ENCODE peak calls at places on chromosomes 4 and X, in four cellular contexts. C, I, G and M are unnamed samples.

GRCh38 chrX:81120936-81121351 is 80.8 kb downstream of the HMGN5 start:
- DNase-seq in C (peak), I (peak), G (peak), M (peak)

GRCh38 chrX:98028691-98029090 is 1145.0 kb downstream of the RPA4 start:
- DNase-seq in C (no peak), I (no peak), G (no peak), M (no peak)

GRCh38 chr4:26762650-26763049 is 98.0 kb upstream of the STIM2 start:
- DNase-seq in C (no peak), I (no peak), G (no peak), M (no peak)

GRCh38 chrX:48896611-48897011 is 957 bp downstream of the TIMM17B start:
- DNase-seq in C (peak), I (no peak), G (no peak), M (no peak)

GRCh38 chrX:34893741-34894140 is 48.9 kb upstream of the FAM47B start:
- DNase-seq in C (peak), I (no peak), G (no peak), M (no peak)

GRCh38 chr4:16820304-16820703 is 78.1 kb downstream of the LDB2 start:
- DNase-seq in C (no peak), I (no peak), G (no peak), M (no peak)

GRCh38 chr4:1097553-1097952 is 15.8 kb downstream of the RNF212 start:
- DNase-seq in C (no peak), I (no peak), G (no peak), M (no peak)

GRCh38 chrX:69503835-69504625 is at the start of gene NALF2:
- DNase-seq in C (peak), I (peak), G (no peak), M (peak)

GRCh38 chrX:97743014-97743413 is 859.3 kb downstream of the RPA4 start:
- DNase-seq in C (peak), I (no peak), G (no peak), M (no peak)

GRCh38 chrX:136030357-136031225 is 45.4 kb downstream of the SLC9A6 start:
- DNase-seq in C (no peak), I (no peak), G (no peak), M (no peak)

GRCh38 chr4:23741586-23742240 is 148.1 kb downstream of the PPARGC1A start:
- DNase-seq in C (no peak), I (no peak), G (no peak), M (no peak)

GRCh38 chr4:88584471-88584900 is 7.8 kb upstream of the HERC3 start:
- DNase-seq in C (no peak), I (no peak), G (no peak), M (no peak)

GRCh38 chrX:497201-497710 is 110.5 kb upstream of the PPP2R3B start:
- DNase-seq in C (no peak), I (no peak), G (no peak), M (no peak)

GRCh38 chrX:129823115-129823514 is 20.6 kb downstream of the ZDHHC9 start:
- DNase-seq in C (peak), I (no peak), G (no peak), M (peak)

GRCh38 chr4:163673848-163674702 is 179.6 kb downstream of the TMA16 start:
- DNase-seq in C (no peak), I (no peak), G (no peak), M (no peak)

GRCh38 chr4:87375719-87376291 is 15.2 kb downstream of the HSD17B11 start:
- DNase-seq in C (peak), I (peak), G (no peak), M (peak)

GRCh38 chrX:40262641-40263560 is 165.1 kb upstream of the BCOR start:
- DNase-seq in C (no peak), I (peak), G (no peak), M (no peak)

GRCh38 chr4:183256756-183257385 is 63.2 kb downstream of the CLDN22 start:
- DNase-seq in C (peak), I (peak), G (no peak), M (peak)

GRCh38 chr4:42906906-42907774 is 14.6 kb downstream of the GRXCR1 start:
- DNase-seq in C (no peak), I (no peak), G (no peak), M (no peak)

GRCh38 chr4:111630705-111631104 is 514.5 kb upstream of the FAM241A start:
- DNase-seq in C (no peak), I (peak), G (no peak), M (no peak)

GRCh38 chrX:154652311-154653047 is 900 bp downstream of the CTAG2 start:
- DNase-seq in C (no peak), I (no peak), G (no peak), M (no peak)

GRCh38 chr4:912548-913279 is 19.4 kb downstream of the GAK start:
- DNase-seq in C (no peak), I (no peak), G (no peak), M (no peak)

GRCh38 chr4:80035336-80035735 is 37.7 kb downstream of the ANTXR2 start:
- DNase-seq in C (no peak), I (peak), G (no peak), M (no peak)

GRCh38 chrX:135975421-135975820 is 1.6 kb upstream of the MMGT1 start:
- DNase-seq in C (no peak), I (no peak), G (no peak), M (no peak)

GRCh38 chr4:38004062-38004461 is 43.9 kb downstream of the PTTG2 start:
- DNase-seq in C (no peak), I (no peak), G (no peak), M (no peak)

GRCh38 chr4:97786306-97786920 is 356.9 kb downstream of the STPG2 start:
- DNase-seq in C (no peak), I (no peak), G (no peak), M (no peak)

GRCh38 chr4:76718806-76719205 is 179.1 kb downstream of the SOWAHB start:
- DNase-seq in C (no peak), I (no peak), G (no peak), M (no peak)
- TF ChIP-seq CTCF in C (no peak), I (no peak), G (no peak), M (no peak)

DNA sequence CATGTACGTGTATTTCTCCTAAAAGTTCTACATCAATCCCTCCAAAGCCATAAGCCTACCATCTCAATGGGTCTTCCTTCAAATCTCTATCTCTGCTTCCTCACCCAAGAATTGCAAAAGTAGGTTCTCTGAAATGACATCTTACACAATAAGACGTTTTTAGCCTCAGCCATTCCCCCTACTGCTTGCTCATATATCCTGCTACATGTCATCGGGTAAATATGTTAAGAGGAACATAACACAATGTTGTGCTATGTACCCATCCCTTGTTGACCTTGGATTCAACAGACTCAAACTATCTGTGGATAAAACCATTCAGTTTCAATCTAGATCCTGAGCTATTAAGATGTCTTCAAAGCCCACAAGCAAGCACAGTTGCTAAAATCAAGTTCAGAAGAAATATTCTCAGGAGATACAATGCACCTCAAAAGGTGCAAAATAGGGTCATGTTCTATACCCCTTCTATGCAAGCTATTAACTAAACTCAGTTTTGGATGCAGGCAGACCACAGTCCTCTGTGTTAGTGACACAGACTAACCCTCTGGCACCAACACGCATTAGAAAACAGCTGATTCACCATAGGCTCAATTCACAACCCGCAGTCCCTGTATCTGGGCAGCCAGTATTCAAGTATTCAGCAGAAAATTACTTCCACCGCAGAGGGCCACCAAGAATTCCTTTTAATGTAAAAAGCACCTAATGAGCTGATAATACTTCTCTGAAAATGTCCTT is 56.8 kb downstream of the CD99L2 start:
- DNase-seq in C (no peak), I (no peak), G (no peak), M (no peak)
- TF ChIP-seq MAX in C (no peak), I (no peak), G (no peak), M (no peak)

GRCh38 chrX:71107762-71108360 is 1.3 kb upstream of the CXorf65 start:
- DNase-seq in C (peak), I (no peak), G (no peak), M (no peak)

GRCh38 chrX:71105638-71106037 is 902 bp downstream of the CXorf65 start:
- DNase-seq in C (no peak), I (no peak), G (no peak), M (no peak)

GRCh38 chrX:71107245-71107644 is 705 bp upstream of the CXorf65 start:
- DNase-seq in C (no peak), I (no peak), G (no peak), M (no peak)

GRCh38 chrX:71103110-71103983 is 3.2 kb downstream of the CXorf65 start:
- DNase-seq in C (peak), I (no peak), G (no peak), M (no peak)

GRCh38 chrX:71106427-71106826 is at the start of gene CXorf65:
- DNase-seq in C (peak), I (no peak), G (no peak), M (no peak)
- TF ChIP-seq POLR2AphosphoS2 in C (no peak), I (no peak), G (no peak), M (no peak)

GRCh38 chrX:13235930-13236329 is 83.9 kb downstream of the ATXN3L start:
- DNase-seq in C (peak), I (no peak), G (no peak), M (no peak)
- TF ChIP-seq CTCF in C (no peak), I (no peak), G (no peak), M (no peak)

DNA sequence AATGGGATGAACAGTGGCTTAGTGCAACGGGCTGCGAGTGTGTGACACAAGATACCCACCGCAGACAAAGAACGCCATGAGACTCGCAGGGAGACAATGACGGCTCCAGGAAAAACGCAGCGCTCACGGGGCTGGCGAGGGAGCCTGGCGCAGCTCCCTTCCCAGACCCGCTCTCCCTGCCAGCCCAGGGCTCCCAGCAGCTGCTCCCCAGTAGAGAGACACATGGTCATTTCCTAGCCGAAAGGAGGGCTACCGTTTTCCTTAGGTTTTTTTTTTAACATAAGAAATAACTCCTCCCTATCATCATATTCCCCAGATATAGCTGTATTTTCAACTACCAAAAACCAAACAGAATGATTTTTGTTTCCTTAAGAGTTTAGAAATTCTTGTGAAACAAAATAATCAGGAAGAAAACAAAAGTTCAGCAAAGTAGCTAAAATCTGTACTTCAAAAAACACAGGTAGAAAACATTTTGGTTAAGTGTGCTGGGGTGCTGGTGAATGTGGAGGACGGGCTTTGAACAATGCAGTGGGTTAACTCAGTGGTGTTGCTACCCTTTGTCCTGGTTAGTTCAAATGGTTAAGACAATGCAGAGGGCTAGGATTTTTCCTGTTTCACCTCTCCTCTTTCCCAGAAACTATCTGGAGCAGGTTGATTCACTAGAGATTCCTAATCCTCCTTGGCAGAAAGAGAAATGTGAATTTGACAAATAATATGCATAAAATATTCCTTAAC is 149.2 kb downstream of the MAML3 start:
- DNase-seq in C (no peak), I (no peak), G (no peak), M (no peak)
- TF ChIP-seq MAX in C (no peak), I (no peak), G (no peak), M (no peak)